ENCODE peak calls at places on chromosomes 5 and 9, in five cellular contexts. S, M, T, Q and K are unnamed samples.

GRCh38 chr9:137975527-137975913 is 97.9 kb downstream of the CACNA1B start:
- DNase-seq in S (no peak), M (no peak), T (no peak), Q (no peak), K (no peak)

GRCh38 chr9:95556521-95556920 is 39.8 kb upstream of the PTCH1 start:
- DNase-seq in S (no peak), M (no peak), T (no peak), Q (no peak), K (peak)

GRCh38 chr9:16726023-16726422 is 144.4 kb downstream of the BNC2 start:
- DNase-seq in S (peak), M (peak), T (no peak), Q (no peak), K (no peak)

GRCh38 chr5:139181835-139182452 is 16.2 kb downstream of the SIL1 start:
- DNase-seq in S (peak), M (peak), T (no peak), Q (no peak), K (no peak)

GRCh38 chr9:92627651-92628050 is 42.3 kb downstream of the IPPK start:
- DNase-seq in S (no peak), M (no peak), T (no peak), Q (no peak), K (no peak)

GRCh38 chr5:181163487-181164075 is 16.2 kb downstream of the OR2V2 start:
- DNase-seq in S (no peak), M (no peak), T (no peak), Q (no peak), K (no peak)

GRCh38 chr5:81239613-81240012 is 6.5 kb downstream of the CKMT2 start:
- DNase-seq in S (no peak), M (no peak), T (no peak), Q (no peak), K (no peak)

GRCh38 chr9:73981405-73981804 is 515.7 kb upstream of the RORB start:
- DNase-seq in S (no peak), M (no peak), T (no peak), Q (no peak), K (no peak)

GRCh38 chr9:128091144-128091543 is 23.1 kb downstream of the SLC25A25 start:
- DNase-seq in S (no peak), M (peak), T (peak), Q (peak), K (peak)

GRCh38 chr9:17484906-17485305 is 94.0 kb upstream of the SH3GL2 start:
- DNase-seq in S (no peak), M (no peak), T (no peak), Q (no peak), K (no peak)

GRCh38 chr9:69468380-69468779 is 143.4 kb downstream of the ENTREP1 start:
- DNase-seq in S (no peak), M (no peak), T (no peak), Q (no peak), K (peak)

GRCh38 chr5:72244862-72245371 is 75.1 kb downstream of the MRPS27 start:
- DNase-seq in S (peak), M (peak), T (no peak), Q (peak), K (no peak)

GRCh38 chr9:126420643-126421564 is 94.3 kb downstream of the MVB12B start:
- DNase-seq in S (peak), M (peak), T (no peak), Q (no peak), K (no peak)

GRCh38 chr5:6448622-6449464 is at the start of gene UBE2QL1:
- DNase-seq in S (peak), M (peak), T (no peak), Q (no peak), K (no peak)

GRCh38 chr9:121305269-121305994 is 37.5 kb downstream of the GSN start:
- DNase-seq in S (no peak), M (no peak), T (no peak), Q (no peak), K (peak)

GRCh38 chr5:145506451-145506850 is 328.7 kb downstream of the PRELID2 start:
- DNase-seq in S (no peak), M (no peak), T (no peak), Q (no peak), K (no peak)